ENCODE peak calls at places on chromosomes 13 and 19, in four cellular contexts. O, B, P and C are unnamed samples.

GRCh38 chr19:18589380-18590272 is 1.0 kb downstream of the REX1BD start:
- DNase-seq in O (peak; percentile 68), B (peak; percentile 83), P (peak; percentile 66), C (peak; percentile 74)

GRCh38 chr19:36771275-36772231 is 1.1 kb downstream of the ZNF850 start:
- DNase-seq in O (peak; percentile 68), B (peak; percentile 56), P (peak; percentile 70), C (peak; percentile 79)

GRCh38 chr19:13557756-13558398 is 51.6 kb upstream of the CACNA1A start:
- DNase-seq in O (no peak), B (no peak), P (no peak), C (no peak)

GRCh38 chr13:95714142-95714832 is 37.3 kb downstream of the DNAJC3 start:
- DNase-seq in O (no peak), B (no peak), P (no peak), C (no peak)

GRCh38 chr13:106867249-106867648 is 299.3 kb upstream of the ARGLU1 start:
- DNase-seq in O (no peak), B (no peak), P (no peak), C (no peak)

GRCh38 chr19:54388803-54389144 is 24.0 kb upstream of the LAIR1 start:
- DNase-seq in O (no peak), B (no peak), P (no peak), C (no peak)

GRCh38 chr13:76693086-76693485 is 193.1 kb downstream of the KCTD12 start:
- DNase-seq in O (no peak), B (no peak), P (no peak), C (no peak)

GRCh38 chr13:45219938-45220375 is 19.1 kb upstream of the KCTD4 start:
- DNase-seq in O (no peak), B (no peak), P (no peak), C (no peak)

GRCh38 chr19:29309637-29310036 is 96.7 kb upstream of the UQCRFS1 start:
- DNase-seq in O (no peak), B (no peak), P (no peak), C (no peak)

GRCh38 chr19:14054721-14055120 is 7.2 kb downstream of the PALM3 start:
- DNase-seq in O (no peak), B (no peak), P (no peak), C (no peak)

GRCh38 chr19:35559281-35559659 is 4.2 kb downstream of the ATP4A start:
- DNase-seq in O (no peak), B (no peak), P (no peak), C (no peak)

GRCh38 chr13:36728006-36728405 is 54.2 kb downstream of the SERTM1 start:
- DNase-seq in O (no peak), B (no peak), P (no peak), C (no peak)

GRCh38 chr19:366205-366783 is 21.7 kb upstream of the MIER2 start:
- DNase-seq in O (no peak), B (no peak), P (no peak), C (no peak)

GRCh38 chr13:32233062-32233461 is 82.1 kb downstream of the ZAR1L start:
- DNase-seq in O (no peak), B (no peak), P (no peak), C (no peak)

GRCh38 chr13:106513025-106513424 is 22.4 kb downstream of the EFNB2 start:
- DNase-seq in O (no peak), B (no peak), P (no peak), C (no peak)

GRCh38 chr13:77918391-77919261 is at the start of gene EDNRB:
- DNase-seq in O (peak; percentile 35), B (peak; percentile 62), P (peak; percentile 59), C (peak; percentile 47)

GRCh38 chr13:31764556-31764955 is 25.2 kb downstream of the RXFP2 start:
- DNase-seq in O (no peak), B (no peak), P (no peak), C (no peak)

GRCh38 chr13:29917573-29918091 is 67.2 kb upstream of the UBL3 start:
- DNase-seq in O (no peak), B (no peak), P (no peak), C (no peak)

GRCh38 chr13:48443442-48444208 is 30.7 kb upstream of the LPAR6 start:
- DNase-seq in O (no peak), B (no peak), P (no peak), C (no peak)

GRCh38 chr13:72062566-72062965 is 195.6 kb upstream of the DACH1 start:
- DNase-seq in O (no peak), B (no peak), P (peak; percentile 14), C (no peak)

GRCh38 chr13:111287201-111287600 is 33.2 kb upstream of the TEX29 start:
- DNase-seq in O (no peak), B (no peak), P (no peak), C (no peak)
- H3K4me1 ChIP-seq in O (no peaks in the 10 kb centered on the region), B (peaks cover 6% of the 10 kb centered on the region), P (peaks cover 24% of the 10 kb centered on the region), C (peaks cover 5% of the 10 kb centered on the region)

GRCh38 chr13:112103971-112104872 is 37.3 kb downstream of the SOX1 start:
- DNase-seq in O (no peak), B (no peak), P (no peak), C (no peak)
- H3K4me3 ChIP-seq in O (no peak overlapping the region), B (peak overlapping the region; percentile 11), P (no peak overlapping the region), C (no peak overlapping the region)

DNA sequence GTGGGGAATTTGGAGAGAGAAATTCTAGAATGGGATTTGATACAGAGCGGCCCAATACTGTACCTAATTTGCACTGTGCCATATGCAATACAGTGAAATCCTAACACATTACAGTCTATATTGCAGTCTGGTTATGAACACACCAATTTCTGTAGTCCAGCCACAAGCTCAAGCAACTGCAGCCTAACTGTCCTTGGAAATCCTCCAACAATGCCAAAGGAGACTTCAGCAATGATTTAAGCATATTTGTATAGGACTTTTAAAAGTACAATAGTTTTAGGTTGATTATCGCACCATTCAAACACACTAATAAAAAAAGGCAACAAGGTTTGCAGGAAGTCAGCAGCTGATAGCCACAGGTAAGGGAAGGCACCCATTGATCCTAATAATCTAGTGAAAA is 17.2 kb downstream of the DIAPH3 start:
- DNase-seq in O (no peak), B (no peak), P (no peak), C (no peak)
- H3K4me1 ChIP-seq in O (no peaks in the 10 kb centered on the region), B (no peaks in the 10 kb centered on the region), P (no peaks in the 10 kb centered on the region), C (no peaks in the 10 kb centered on the region)

DNA sequence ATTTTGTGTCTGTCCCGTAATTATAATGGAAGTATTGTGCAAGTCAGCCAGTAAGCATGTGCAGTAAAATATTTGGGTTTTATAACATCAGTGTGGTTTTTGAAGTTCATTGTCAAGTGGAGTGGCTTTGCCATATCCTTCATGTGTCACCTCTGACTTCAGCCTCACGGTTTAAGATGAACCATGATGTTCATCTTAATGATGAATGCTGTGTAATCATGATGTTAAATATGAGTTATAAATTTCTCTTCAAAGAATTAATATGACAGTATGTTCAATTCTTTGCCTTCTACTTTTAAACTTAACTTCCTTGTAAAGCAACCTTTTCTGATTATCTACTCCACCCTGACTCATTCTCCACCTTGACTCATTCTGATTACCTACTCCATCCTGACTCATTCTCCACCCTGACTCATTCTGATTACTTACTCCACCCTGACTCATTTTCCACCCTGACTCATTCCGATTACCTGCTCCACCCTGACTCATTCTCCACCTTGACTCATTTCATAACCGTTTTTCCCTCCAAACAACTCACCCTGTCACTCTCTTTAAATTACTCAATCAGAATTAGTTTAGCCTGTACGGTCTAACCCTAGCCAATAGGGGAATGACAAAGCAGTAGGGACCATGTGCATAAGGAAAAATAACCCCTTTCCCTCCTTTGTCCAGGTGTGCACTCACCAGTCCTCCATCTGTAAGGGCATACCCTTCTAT is 50.3 kb upstream of the ANKRD10 start:
- DNase-seq in O (no peak), B (no peak), P (no peak), C (no peak)
- H3K4me3 ChIP-seq in O (no peak overlapping the region), B (no peak overlapping the region), P (no peak overlapping the region), C (no peak overlapping the region)

GRCh38 chr19:2048104-2048958 is 2.7 kb downstream of the MKNK2 start:
- DNase-seq in O (no peak), B (no peak), P (no peak), C (peak; percentile 47)
- H3K4me1 ChIP-seq in O (peaks cover 4% of the 10 kb centered on the region), B (peaks cover 78% of the 10 kb centered on the region), P (peaks cover 89% of the 10 kb centered on the region), C (peaks cover 68% of the 10 kb centered on the region)

GRCh38 chr13:99958402-99959126 is 13.0 kb downstream of the ZIC5 start:
- DNase-seq in O (no peak), B (no peak), P (no peak), C (no peak)
- H3K4me3 ChIP-seq in O (no peak overlapping the region), B (no peak overlapping the region), P (no peak overlapping the region), C (no peak overlapping the region)

GRCh38 chr19:47511681-47512080 is 3.2 kb downstream of the NAPA start:
- DNase-seq in O (peak; percentile 63), B (no peak), P (no peak), C (peak; percentile 63)
- H3K4me1 ChIP-seq in O (peaks cover 28% of the 10 kb centered on the region), B (peaks cover 81% of the 10 kb centered on the region), P (peaks cover 89% of the 10 kb centered on the region), C (peaks cover 76% of the 10 kb centered on the region)

GRCh38 chr13:101116826-101117225 is 299.5 kb downstream of the NALCN start:
- DNase-seq in O (no peak), B (no peak), P (no peak), C (no peak)

GRCh38 chr13:101121608-101122007 is 294.7 kb downstream of the NALCN start:
- DNase-seq in O (no peak), B (no peak), P (no peak), C (no peak)

GRCh38 chr13:101115762-101116161 is 300.5 kb downstream of the NALCN start:
- DNase-seq in O (no peak), B (no peak), P (no peak), C (no peak)

GRCh38 chr13:101111894-101112293 is 304.4 kb downstream of the NALCN start:
- DNase-seq in O (no peak), B (no peak), P (no peak), C (no peak)

GRCh38 chr13:101116381-101116780 is 299.9 kb downstream of the NALCN start:
- DNase-seq in O (no peak), B (no peak), P (no peak), C (no peak)
- H3K4me3 ChIP-seq in O (no peak overlapping the region), B (no peak overlapping the region), P (no peak overlapping the region), C (no peak overlapping the region)

DNA sequence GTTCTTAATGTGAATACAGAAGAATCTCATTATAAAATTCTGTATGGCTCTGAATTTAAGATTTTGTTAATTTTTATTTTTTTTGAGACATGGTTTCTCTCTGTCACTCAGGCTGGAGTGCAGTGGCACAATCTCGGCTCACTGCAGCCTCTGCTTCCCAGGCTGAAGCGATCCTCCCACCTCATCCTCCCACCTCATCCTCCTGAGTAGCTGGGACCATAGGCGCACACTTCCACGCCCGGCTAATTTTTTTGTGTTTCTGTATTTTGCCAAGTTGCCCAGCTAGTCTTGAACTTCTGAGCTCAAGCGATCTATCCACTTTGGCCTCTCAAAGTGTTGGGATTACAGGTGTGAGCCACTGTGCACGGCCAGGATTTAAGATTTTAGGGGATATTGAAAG is 14.3 kb downstream of the CYP2A7 start:
- DNase-seq in O (no peak), B (no peak), P (no peak), C (no peak)
- H3K4me1 ChIP-seq in O (no peaks in the 10 kb centered on the region), B (no peaks in the 10 kb centered on the region), P (no peaks in the 10 kb centered on the region), C (no peaks in the 10 kb centered on the region)